ENCODE peak calls at places on chromosomes 7 and 10, in four cellular contexts. One of them, this sample, is unnamed.

GRCh38 chr7:152663101-152663740 is 12.7 kb downstream of the XRCC2 start:
- ATAC-seq in left lobe of liver: no peak
- ATAC-seq in gastroesophageal sphincter: no peak
- ATAC-seq in Right ventricle myocardium inferior: no peak
- ATAC-seq in this sample: no peak

GRCh38 chr7:100211342-100211780 is 8.4 kb upstream of the PVRIG start:
- ATAC-seq in left lobe of liver: no peak
- ATAC-seq in gastroesophageal sphincter: no peak
- ATAC-seq in Right ventricle myocardium inferior: no peak
- ATAC-seq in this sample: peak; percentile 65

GRCh38 chr7:5689118-5689517 is 92.3 kb downstream of the RNF216 start:
- ATAC-seq in left lobe of liver: no peak
- ATAC-seq in gastroesophageal sphincter: peak; percentile 6
- ATAC-seq in Right ventricle myocardium inferior: no peak
- ATAC-seq in this sample: peak; percentile 69

GRCh38 chr7:96282835-96283234 is 39.1 kb downstream of the SLC25A13 start:
- ATAC-seq in left lobe of liver: no peak
- ATAC-seq in gastroesophageal sphincter: no peak
- ATAC-seq in Right ventricle myocardium inferior: no peak
- ATAC-seq in this sample: no peak

GRCh38 chr7:74429153-74429747 is 24.5 kb upstream of the GTF2IRD1 start:
- ATAC-seq in left lobe of liver: no peak
- ATAC-seq in gastroesophageal sphincter: peak; percentile 41
- ATAC-seq in Right ventricle myocardium inferior: no peak
- ATAC-seq in this sample: no peak

GRCh38 chr10:112961609-112962008 is 11.6 kb downstream of the TCF7L2 start:
- ATAC-seq in left lobe of liver: no peak
- ATAC-seq in gastroesophageal sphincter: no peak
- ATAC-seq in Right ventricle myocardium inferior: no peak
- ATAC-seq in this sample: no peak

GRCh38 chr7:33500590-33500989 is 371.2 kb downstream of the BBS9 start:
- ATAC-seq in left lobe of liver: no peak
- ATAC-seq in gastroesophageal sphincter: no peak
- ATAC-seq in Right ventricle myocardium inferior: peak; percentile 42
- ATAC-seq in this sample: no peak

GRCh38 chr7:21767300-21767900 is 178.3 kb downstream of the CDCA7L start:
- ATAC-seq in left lobe of liver: peak; percentile 100
- ATAC-seq in gastroesophageal sphincter: peak; percentile 70
- ATAC-seq in Right ventricle myocardium inferior: peak; percentile 84
- ATAC-seq in this sample: peak; percentile 38

GRCh38 chr7:117479480-117480224 is at the start of gene CFTR:
- ATAC-seq in left lobe of liver: peak; percentile 65
- ATAC-seq in gastroesophageal sphincter: peak; percentile 63
- ATAC-seq in Right ventricle myocardium inferior: peak; percentile 54
- ATAC-seq in this sample: no peak

GRCh38 chr7:111004297-111004901 is 86.5 kb upstream of the LRRN3 start:
- ATAC-seq in left lobe of liver: no peak
- ATAC-seq in gastroesophageal sphincter: no peak
- ATAC-seq in Right ventricle myocardium inferior: no peak
- ATAC-seq in this sample: peak; percentile 63

GRCh38 chr10:109866168-109866994 is 56.9 kb downstream of the XPNPEP1 start:
- ATAC-seq in left lobe of liver: peak; percentile 68
- ATAC-seq in gastroesophageal sphincter: peak; percentile 53
- ATAC-seq in Right ventricle myocardium inferior: peak; percentile 93
- ATAC-seq in this sample: no peak

GRCh38 chr10:58588673-58589265 is 76.1 kb downstream of the BICC1 start:
- ATAC-seq in left lobe of liver: peak; percentile 65
- ATAC-seq in gastroesophageal sphincter: no peak
- ATAC-seq in Right ventricle myocardium inferior: no peak
- ATAC-seq in this sample: no peak

GRCh38 chr10:125149278-125150047 is 10.9 kb downstream of the CTBP2 start:
- ATAC-seq in left lobe of liver: peak; percentile 16
- ATAC-seq in gastroesophageal sphincter: peak; percentile 44
- ATAC-seq in Right ventricle myocardium inferior: no peak
- ATAC-seq in this sample: no peak

GRCh38 chr10:86878973-86879781 is 78.2 kb downstream of the MMRN2 start:
- ATAC-seq in left lobe of liver: no peak
- ATAC-seq in gastroesophageal sphincter: no peak
- ATAC-seq in Right ventricle myocardium inferior: no peak
- ATAC-seq in this sample: peak; percentile 23

GRCh38 chr7:114160925-114161324 is 242.1 kb upstream of the PPP1R3A start:
- ATAC-seq in left lobe of liver: no peak
- ATAC-seq in gastroesophageal sphincter: no peak
- ATAC-seq in Right ventricle myocardium inferior: no peak
- ATAC-seq in this sample: no peak

GRCh38 chr7:157464111-157464970 is 127.5 kb downstream of the DNAJB6 start:
- ATAC-seq in left lobe of liver: no peak
- ATAC-seq in gastroesophageal sphincter: peak; percentile 34
- ATAC-seq in Right ventricle myocardium inferior: no peak
- ATAC-seq in this sample: no peak

GRCh38 chr7:106329971-106330733 is 45.4 kb upstream of the NAMPT start:
- ATAC-seq in left lobe of liver: no peak
- ATAC-seq in gastroesophageal sphincter: no peak
- ATAC-seq in Right ventricle myocardium inferior: no peak
- ATAC-seq in this sample: peak; percentile 92

GRCh38 chr7:96303686-96304443 is 18.0 kb downstream of the SLC25A13 start:
- ATAC-seq in left lobe of liver: peak; percentile 61
- ATAC-seq in gastroesophageal sphincter: no peak
- ATAC-seq in Right ventricle myocardium inferior: no peak
- ATAC-seq in this sample: peak; percentile 91

GRCh38 chr10:76774987-76775603 is 862.5 kb downstream of the KCNMA1 start:
- ATAC-seq in left lobe of liver: no peak
- ATAC-seq in gastroesophageal sphincter: no peak
- ATAC-seq in Right ventricle myocardium inferior: peak; percentile 99
- ATAC-seq in this sample: no peak

GRCh38 chr10:132651511-132652029 is 114.0 kb downstream of the INPP5A start:
- ATAC-seq in left lobe of liver: no peak
- ATAC-seq in gastroesophageal sphincter: no peak
- ATAC-seq in Right ventricle myocardium inferior: no peak
- ATAC-seq in this sample: no peak

GRCh38 chr10:122139226-122139625 is 131.9 kb upstream of the BTBD16 start:
- ATAC-seq in left lobe of liver: no peak
- ATAC-seq in gastroesophageal sphincter: no peak
- ATAC-seq in Right ventricle myocardium inferior: peak; percentile 79
- ATAC-seq in this sample: no peak

GRCh38 chr10:84075226-84076046 is 63.9 kb upstream of the GHITM start:
- ATAC-seq in left lobe of liver: no peak
- ATAC-seq in gastroesophageal sphincter: peak; percentile 73
- ATAC-seq in Right ventricle myocardium inferior: peak; percentile 69
- ATAC-seq in this sample: no peak

GRCh38 chr7:17305387-17306171 is 7.1 kb downstream of the AHR start:
- ATAC-seq in left lobe of liver: no peak
- ATAC-seq in gastroesophageal sphincter: no peak
- ATAC-seq in Right ventricle myocardium inferior: no peak
- ATAC-seq in this sample: peak; percentile 59

GRCh38 chr10:122368502-122369254 is 5.8 kb upstream of the PLEKHA1 start:
- ATAC-seq in left lobe of liver: no peak
- ATAC-seq in gastroesophageal sphincter: no peak
- ATAC-seq in Right ventricle myocardium inferior: no peak
- ATAC-seq in this sample: no peak

GRCh38 chr10:5493698-5494097 is 5.7 kb downstream of the CALML5 start:
- ATAC-seq in left lobe of liver: peak; percentile 71
- ATAC-seq in gastroesophageal sphincter: no peak
- ATAC-seq in Right ventricle myocardium inferior: no peak
- ATAC-seq in this sample: no peak

GRCh38 chr7:148253629-148254028 is 336.9 kb upstream of the C7orf33 start:
- ATAC-seq in left lobe of liver: no peak
- ATAC-seq in gastroesophageal sphincter: no peak
- ATAC-seq in Right ventricle myocardium inferior: no peak
- ATAC-seq in this sample: no peak

GRCh38 chr10:13046861-13047528 is 45.5 kb upstream of the CCDC3 start:
- ATAC-seq in left lobe of liver: no peak
- ATAC-seq in gastroesophageal sphincter: no peak
- ATAC-seq in Right ventricle myocardium inferior: no peak
- ATAC-seq in this sample: no peak

GRCh38 chr10:105384056-105384455 is 743.0 kb downstream of the SORCS3 start:
- ATAC-seq in left lobe of liver: no peak
- ATAC-seq in gastroesophageal sphincter: no peak
- ATAC-seq in Right ventricle myocardium inferior: no peak
- ATAC-seq in this sample: no peak

GRCh38 chr7:103637080-103637479 is 191.1 kb upstream of the SLC26A5 start:
- ATAC-seq in left lobe of liver: no peak
- ATAC-seq in gastroesophageal sphincter: no peak
- ATAC-seq in Right ventricle myocardium inferior: no peak
- ATAC-seq in this sample: no peak

GRCh38 chr7:76505168-76506080 is 4.9 kb upstream of the UPK3B start:
- ATAC-seq in left lobe of liver: no peak
- ATAC-seq in gastroesophageal sphincter: no peak
- ATAC-seq in Right ventricle myocardium inferior: peak; percentile 7
- ATAC-seq in this sample: no peak

GRCh38 chr7:80521809-80522208 is 9.9 kb upstream of the GNAT3 start:
- ATAC-seq in left lobe of liver: no peak
- ATAC-seq in gastroesophageal sphincter: no peak
- ATAC-seq in Right ventricle myocardium inferior: no peak
- ATAC-seq in this sample: no peak

This sample was measured in activated T-helper 17 cell treated with anti-CD3 and anti-CD28 coated beads, Interleukin-2, amount 50 U/mL, for 72 hours.